ENCODE peak calls at places on chromosomes 6 and 20, in five cellular contexts. H, C, R, I and S are unnamed samples.

GRCh38 chr6:132005177-132005576 is 54.0 kb upstream of the CCN2 start:
- DNase-seq in R (no peak), C (no peak), H (no peak), I (no peak), S (no peak)

GRCh38 chr6:70110128-70111022 is 192.5 kb downstream of the COL9A1 start:
- DNase-seq in C (no peak), I (no peak), H (no peak), R (no peak), S (no peak)

GRCh38 chr20:44471481-44471882 is 4.2 kb upstream of the TTPAL start:
- DNase-seq in R (no peak), C (no peak), H (peak), I (no peak), S (no peak)

GRCh38 chr6:10510592-10511367 is 10.4 kb upstream of the GCNT2 start:
- DNase-seq in I (no peak), C (peak), H (peak), R (peak), S (peak)

GRCh38 chr6:113315879-113316278 is 541.3 kb upstream of the MARCKS start:
- DNase-seq in I (no peak), H (no peak), C (no peak), R (no peak), S (no peak)

GRCh38 chr6:47207261-47207660 is 102.4 kb downstream of the TNFRSF21 start:
- DNase-seq in I (no peak), C (no peak), H (no peak), R (no peak), S (no peak)

GRCh38 chr20:34412453-34412852 is 49.4 kb downstream of the ITCH start:
- DNase-seq in C (no peak), I (no peak), R (no peak), H (no peak), S (no peak)

GRCh38 chr20:10609276-10609675 is 64.5 kb downstream of the JAG1 start:
- DNase-seq in R (no peak), I (no peak), H (no peak), C (no peak), S (no peak)

GRCh38 chr6:122665929-122666328 is 55.7 kb downstream of the PKIB start:
- DNase-seq in H (no peak), C (no peak), I (no peak), R (no peak), S (no peak)

GRCh38 chr6:4509506-4509905 is 266.7 kb upstream of the CDYL start:
- DNase-seq in R (no peak), H (no peak), C (no peak), I (no peak), S (no peak)

GRCh38 chr20:32991386-32991785 is 12.8 kb downstream of the SUN5 start:
- DNase-seq in I (no peak), R (no peak), C (no peak), H (no peak), S (no peak)

GRCh38 chr20:50226093-50226974 is 35.7 kb downstream of the CEBPB start:
- DNase-seq in R (no peak), C (no peak), H (peak), I (no peak), S (no peak)

GRCh38 chr6:131643262-131643631 is 6.1 kb downstream of the ENPP3 start:
- DNase-seq in I (no peak), R (no peak), C (peak), H (no peak), S (no peak)

GRCh38 chr6:1325471-1326309 is 13.8 kb downstream of the FOXQ1 start:
- DNase-seq in C (no peak), R (no peak), I (no peak), H (no peak), S (no peak)

GRCh38 chr6:150456902-150457643 is 88.3 kb downstream of the IYD start:
- DNase-seq in H (no peak), C (no peak), I (no peak), R (no peak), S (no peak)

GRCh38 chr6:36546664-36546957 is 668 bp downstream of the STK38 start:
- DNase-seq in I (no peak), H (no peak), R (no peak), C (no peak), S (no peak)

GRCh38 chr6:143007626-143008025 is 53.1 kb upstream of the AIG1 start:
- DNase-seq in C (no peak), R (no peak), I (no peak), H (no peak), S (no peak)

GRCh38 chr6:111781055-111781708 is 92.1 kb downstream of the FYN start:
- DNase-seq in R (peak), I (no peak), C (no peak), H (peak), S (peak)

GRCh38 chr20:19642861-19643260 is 115.2 kb upstream of the RIN2 start:
- DNase-seq in H (no peak), C (no peak), I (peak), R (no peak), S (no peak)

GRCh38 chr6:44219053-44219814 is 2.5 kb downstream of the MYMX start:
- DNase-seq in I (peak), H (peak), C (peak), R (peak), S (no peak)

GRCh38 chr6:54474898-54475297 is 166.7 kb downstream of the TINAG start:
- DNase-seq in R (no peak), H (no peak), I (no peak), C (no peak), S (no peak)

GRCh38 chr20:7094438-7094997 is 327.0 kb downstream of the BMP2 start:
- DNase-seq in H (peak), I (no peak), R (peak), C (peak), S (peak)

GRCh38 chr6:82118150-82118562 is 129.4 kb downstream of the IBTK start:
- DNase-seq in R (no peak), I (no peak), H (no peak), C (no peak), S (no peak)

GRCh38 chr6:136226027-136226673 is 24.0 kb downstream of the MTFR2 start:
- DNase-seq in R (peak), C (no peak), I (no peak), H (peak), S (no peak)

GRCh38 chr6:3751730-3752537 is 421 bp upstream of the PXDC1 start:
- DNase-seq in H (peak), C (peak), R (peak), I (no peak), S (peak)

GRCh38 chr6:139278190-139278589 is 13.6 kb downstream of the TXLNB start:
- DNase-seq in C (no peak), I (no peak), R (no peak), H (no peak), S (no peak)

GRCh38 chr20:8299921-8300320 is 167.9 kb downstream of the PLCB1 start:
- DNase-seq in C (no peak), I (no peak), R (no peak), H (no peak), S (no peak)

GRCh38 chr6:55617272-55617671 is 38.3 kb upstream of the HMGCLL1 start:
- DNase-seq in H (peak), I (no peak), C (no peak), R (no peak), S (peak)

GRCh38 chr6:83594936-83595335 is 82.6 kb downstream of the PRSS35 start:
- DNase-seq in H (no peak), C (no peak), R (no peak), I (no peak), S (no peak)

GRCh38 chr20:23235173-23236027 is 115.2 kb upstream of the NXT1 start:
- DNase-seq in H (peak), C (peak), I (peak), R (peak), S (no peak)

GRCh38 chr6:106334646-106335448 is 9.3 kb upstream of the ATG5 start:
- DNase-seq in R (no peak), H (peak), I (no peak), C (peak), S (peak)

GRCh38 chr6:136669299-136669699 is 119.1 kb upstream of the MAP7 start:
- DNase-seq in R (no peak), H (peak), I (no peak), C (no peak), S (no peak)

GRCh38 chr6:17872908-17873307 is 114.5 kb downstream of the KIF13A start:
- DNase-seq in R (no peak), H (no peak), C (no peak), I (no peak), S (no peak)

GRCh38 chr6:105882071-105882803 is 203.9 kb upstream of the PRDM1 start:
- DNase-seq in R (no peak), I (no peak), H (no peak), C (no peak), S (no peak)

GRCh38 chr20:7694940-7695567 is 245.2 kb downstream of the HAO1 start:
- DNase-seq in C (no peak), I (no peak), R (no peak), H (no peak), S (no peak)

GRCh38 chr6:5671604-5672559 is 334.8 kb downstream of the NRN1 start:
- DNase-seq in C (no peak), H (peak), I (no peak), R (no peak), S (peak)

GRCh38 chr20:17822039-17822438 is 122.3 kb downstream of the BANF2 start:
- DNase-seq in R (no peak), C (no peak), I (no peak), H (no peak), S (no peak)

GRCh38 chr20:35146299-35146921 is 726 bp downstream of the EDEM2 start:
- DNase-seq in H (peak), R (peak), I (no peak), C (no peak), S (peak)